ENCODE peak calls at places on chromosome 22, in six cellular contexts. O is GM12864; V is activated effector memory CD4-positive, alpha-beta T cell treated with Interleukin-2 at 50 U/mL for 16 hours; D is T-helper 9 cell; A is NCI-H510A treated with DMSO at 0.1 percent for 48 hours; Y is hypothalamus. T is an unnamed sample.

GRCh38 chr22:30910358-30910757 is 58.2 kb downstream of the MORC2 start:
- DNase-seq in O (no peak), V (no peak), D (no peak), A (no peak), Y (no peak), T (no peak)

GRCh38 chr22:22687638-22688500 is 43.5 kb downstream of the GGTLC2 start:
- DNase-seq in O (no peak), V (no peak), D (no peak), A (peak), Y (no peak), T (no peak)

GRCh38 chr22:37551981-37552380 is 8.3 kb upstream of the CDC42EP1 start:
- DNase-seq in O (no peak), V (no peak), D (no peak), A (no peak), Y (no peak), T (no peak)

GRCh38 chr22:50119169-50119767 is 29.5 kb downstream of the MOV10L1 start:
- DNase-seq in O (no peak), V (no peak), D (no peak), A (no peak), Y (no peak), T (no peak)

GRCh38 chr22:36279219-36279666 is 26.3 kb downstream of the APOL1 start:
- DNase-seq in O (no peak), V (no peak), D (no peak), A (no peak), Y (no peak), T (no peak)

GRCh38 chr22:44479662-44480061 is 18.4 kb downstream of the RTL6 start:
- DNase-seq in O (no peak), V (no peak), D (no peak), A (peak), Y (no peak), T (no peak)

GRCh38 chr22:50441428-50441993 is 33.3 kb downstream of the SBF1 start:
- DNase-seq in O (no peak), V (no peak), D (no peak), A (no peak), Y (no peak), T (no peak)

GRCh38 chr22:49512471-49512870 is 315.2 kb downstream of the BRD1 start:
- DNase-seq in O (no peak), V (no peak), D (no peak), A (no peak), Y (no peak), T (no peak)

GRCh38 chr22:27370281-27370680 is 431.3 kb downstream of the MN1 start:
- DNase-seq in O (no peak), V (no peak), D (no peak), A (no peak), Y (no peak), T (no peak)

GRCh38 chr22:23100124-23100801 is 29.9 kb downstream of the GNAZ start:
- DNase-seq in O (no peak), V (no peak), D (no peak), A (no peak), Y (no peak), T (no peak)

GRCh38 chr22:24805790-24806662 is at the start of gene SGSM1:
- DNase-seq in O (no peak), V (peak), D (peak), A (peak), Y (peak), T (peak)

GRCh38 chr22:39457047-39457545 is 284 bp downstream of the MGAT3 start:
- DNase-seq in O (no peak), V (no peak), D (no peak), A (no peak), Y (no peak), T (no peak)

GRCh38 chr22:17969732-17970131 is 54.6 kb downstream of the MICAL3 start:
- DNase-seq in O (no peak), V (no peak), D (no peak), A (no peak), Y (no peak), T (no peak)

GRCh38 chr22:34475886-34476285 is 555.6 kb upstream of the LARGE1 start:
- DNase-seq in O (no peak), V (no peak), D (no peak), A (no peak), Y (no peak), T (no peak)

GRCh38 chr22:43293661-43294392 is 49.3 kb downstream of the SCUBE1 start:
- DNase-seq in O (no peak), V (no peak), D (no peak), A (peak), Y (no peak), T (no peak)

GRCh38 chr22:26606611-26607010 is 11.2 kb downstream of the CRYBB1 start:
- DNase-seq in O (no peak), V (no peak), D (no peak), A (no peak), Y (no peak), T (no peak)

GRCh38 chr22:19596680-19597398 is 72.6 kb upstream of the CLDN5 start:
- DNase-seq in O (no peak), V (no peak), D (no peak), A (no peak), Y (no peak), T (no peak)

GRCh38 chr22:50161508-50162390 is 8.8 kb upstream of the PANX2 start:
- DNase-seq in O (no peak), V (no peak), D (no peak), A (no peak), Y (no peak), T (no peak)

GRCh38 chr22:42330953-42331525 is 60.6 kb upstream of the TCF20 start:
- DNase-seq in O (no peak), V (no peak), D (no peak), A (peak), Y (no peak), T (no peak)

GRCh38 chr22:41369089-41369745 is 12.5 kb upstream of the TEF start:
- DNase-seq in O (no peak), V (no peak), D (no peak), A (peak), Y (peak), T (peak)

GRCh38 chr22:45529097-45529496 is 26.4 kb downstream of the FBLN1 start:
- DNase-seq in O (no peak), V (no peak), D (no peak), A (no peak), Y (no peak), T (no peak)

GRCh38 chr22:50102946-50103345 is 13.1 kb downstream of the MOV10L1 start:
- DNase-seq in O (no peak), V (no peak), D (no peak), A (no peak), Y (no peak), T (no peak)

T was measured in nucleus accumbens.